ENCODE peak calls at places on chromosomes 13 and 19, in eight cellular contexts. R is AG04450, V is esophagus squamous epithelium, D is cardiac fibroblast, C is colonic mucosa, T is ascending aorta, S is pancreas, X is GM06990. J is an unnamed sample.

GRCh38 chr13:82323101-82323500 is 1559.2 kb downstream of the SLITRK1 start:
- DNase-seq in R (no peak), V (no peak), D (no peak), C (no peak), T (no peak), S (no peak), X (no peak), J (no peak)

GRCh38 chr13:51894239-51894638 is 32.5 kb downstream of the CCDC70 start:
- DNase-seq in R (no peak), V (no peak), D (no peak), C (no peak), T (no peak), S (no peak), X (no peak), J (no peak)

GRCh38 chr13:77868717-77869116 is 49.9 kb downstream of the EDNRB start:
- DNase-seq in R (no peak), V (no peak), D (no peak), C (no peak), T (no peak), S (no peak), X (no peak), J (no peak)

GRCh38 chr19:56253737-56254136 is 18.8 kb upstream of the EDDM13 start:
- DNase-seq in R (peak; percentile 20), V (no peak), D (peak; percentile 76), C (no peak), T (no peak), S (no peak), X (peak; percentile 13), J (peak; percentile 25)

GRCh38 chr13:83184819-83185218 is 697.5 kb downstream of the SLITRK1 start:
- DNase-seq in R (peak; percentile 21), V (no peak), D (peak; percentile 67), C (no peak), T (no peak), S (no peak), X (no peak), J (no peak)

GRCh38 chr13:33644607-33645543 is 173.1 kb upstream of the RFC3 start:
- DNase-seq in R (no peak), V (no peak), D (peak; percentile 66), C (no peak), T (no peak), S (no peak), X (no peak), J (no peak)

GRCh38 chr13:39373108-39373507 is 229.9 kb downstream of the LHFPL6 start:
- DNase-seq in R (no peak), V (no peak), D (no peak), C (no peak), T (no peak), S (no peak), X (no peak), J (no peak)

GRCh38 chr19:5298502-5298901 is 42.1 kb downstream of the PTPRS start:
- DNase-seq in R (no peak), V (no peak), D (no peak), C (no peak), T (no peak), S (peak; percentile 75), X (no peak), J (no peak)

GRCh38 chr19:34399886-34400285 is 4.3 kb upstream of the PDCD2L start:
- DNase-seq in R (no peak), V (no peak), D (no peak), C (no peak), T (no peak), S (no peak), X (no peak), J (no peak)

GRCh38 chr19:4108767-4109625 is 14.9 kb downstream of the MAP2K2 start:
- DNase-seq in R (no peak), V (no peak), D (no peak), C (no peak), T (no peak), S (no peak), X (peak; percentile 86), J (no peak)

GRCh38 chr19:49749055-49749716 is 13.9 kb downstream of the TSKS start:
- DNase-seq in R (no peak), V (no peak), D (peak; percentile 42), C (no peak), T (no peak), S (no peak), X (no peak), J (no peak)

GRCh38 chr13:102972191-102972590 is 94.0 kb downstream of the SLC10A2 start:
- DNase-seq in R (no peak), V (no peak), D (no peak), C (no peak), T (no peak), S (no peak), X (no peak), J (peak; percentile 3)

GRCh38 chr19:44512326-44513298 is 12.3 kb upstream of the ZNF180 start:
- DNase-seq in R (peak; percentile 34), V (no peak), D (peak; percentile 52), C (peak; percentile 49), T (no peak), S (no peak), X (no peak), J (no peak)

GRCh38 chr13:93450226-93450625 is 223.6 kb downstream of the GPC6 start:
- DNase-seq in R (peak; percentile 34), V (no peak), D (peak; percentile 76), C (no peak), T (no peak), S (no peak), X (no peak), J (no peak)

GRCh38 chr13:59829690-59830089 is 334.0 kb downstream of the DIAPH3 start:
- DNase-seq in R (no peak), V (no peak), D (no peak), C (no peak), T (no peak), S (no peak), X (no peak), J (no peak)

GRCh38 chr19:48110350-48110966 is at the start of gene PLA2G4C:
- DNase-seq in R (peak; percentile 82), V (peak; percentile 16), D (peak; percentile 93), C (peak; percentile 81), T (peak; percentile 95), S (peak; percentile 86), X (peak; percentile 87), J (peak; percentile 69)

GRCh38 chr19:48108997-48109782 is 1.4 kb downstream of the PLA2G4C start:
- DNase-seq in R (no peak), V (no peak), D (no peak), C (no peak), T (no peak), S (no peak), X (no peak), J (no peak)

GRCh38 chr19:48113190-48113917 is 2.7 kb upstream of the PLA2G4C start:
- DNase-seq in R (no peak), V (no peak), D (peak; percentile 18), C (no peak), T (no peak), S (no peak), X (no peak), J (no peak)

GRCh38 chr19:48111280-48111679 is 663 bp upstream of the PLA2G4C start:
- DNase-seq in R (no peak), V (no peak), D (no peak), C (no peak), T (no peak), S (no peak), X (no peak), J (no peak)
- H3K4me3 ChIP-seq in R (no peak overlapping the region), V (no peak overlapping the region), D (no peak overlapping the region), C (no peak overlapping the region), T (peak overlapping the region; percentile 56), S (no peak overlapping the region), X (no peak overlapping the region), J (no peak overlapping the region)

GRCh38 chr13:20294497-20294896 is 62.4 kb upstream of the GJB6 start:
- DNase-seq in R (no peak), V (no peak), D (no peak), C (no peak), T (no peak), S (no peak), X (no peak), J (no peak)
- TF ChIP-seq CTCF in R (peak; percentile 7), V (no peak), D (peak; percentile 15), C (no peak), T (no peak), S (no peak), X (no peak), J (no peak)

GRCh38 chr13:79197933-79198332 is 208.1 kb downstream of the RBM26 start:
- DNase-seq in R (no peak), V (no peak), D (no peak), C (no peak), T (no peak), S (no peak), X (no peak), J (no peak)

GRCh38 chr13:79196366-79196765 is 209.7 kb downstream of the RBM26 start:
- DNase-seq in R (no peak), V (no peak), D (no peak), C (no peak), T (no peak), S (no peak), X (no peak), J (no peak)

GRCh38 chr13:79194272-79194671 is 211.8 kb downstream of the RBM26 start:
- DNase-seq in R (no peak), V (no peak), D (no peak), C (no peak), T (no peak), S (no peak), X (peak; percentile 79), J (no peak)

GRCh38 chr13:79190932-79191331 is 215.1 kb downstream of the RBM26 start:
- DNase-seq in R (no peak), V (no peak), D (no peak), C (no peak), T (no peak), S (no peak), X (peak; percentile 37), J (no peak)

DNA sequence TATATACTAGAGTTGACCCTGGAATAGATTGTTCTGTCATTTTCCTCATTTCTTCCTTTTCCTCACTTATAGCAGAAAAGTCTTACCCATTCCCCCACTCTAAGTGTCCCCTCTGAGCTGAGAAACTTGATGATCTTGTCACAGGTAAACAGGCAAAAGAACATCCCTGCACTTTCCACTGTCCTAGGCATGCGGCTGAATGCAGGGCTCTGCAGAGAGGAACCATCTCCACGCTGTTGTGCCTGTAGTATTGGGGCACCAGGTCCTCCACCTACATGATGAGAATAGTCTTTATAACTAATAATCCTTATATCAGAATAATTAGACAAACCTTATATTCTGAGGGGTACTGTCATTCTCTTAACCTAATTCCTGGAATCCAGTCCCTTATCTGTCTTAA is 211.3 kb downstream of the RBM26 start:
- DNase-seq in R (no peak), V (no peak), D (no peak), C (no peak), T (no peak), S (no peak), X (no peak), J (no peak)
- H3K4me3 ChIP-seq in R (no peak overlapping the region), V (no peak overlapping the region), D (no peak overlapping the region), C (no peak overlapping the region), T (no peak overlapping the region), S (no peak overlapping the region), X (no peak overlapping the region), J (no peak overlapping the region)

DNA sequence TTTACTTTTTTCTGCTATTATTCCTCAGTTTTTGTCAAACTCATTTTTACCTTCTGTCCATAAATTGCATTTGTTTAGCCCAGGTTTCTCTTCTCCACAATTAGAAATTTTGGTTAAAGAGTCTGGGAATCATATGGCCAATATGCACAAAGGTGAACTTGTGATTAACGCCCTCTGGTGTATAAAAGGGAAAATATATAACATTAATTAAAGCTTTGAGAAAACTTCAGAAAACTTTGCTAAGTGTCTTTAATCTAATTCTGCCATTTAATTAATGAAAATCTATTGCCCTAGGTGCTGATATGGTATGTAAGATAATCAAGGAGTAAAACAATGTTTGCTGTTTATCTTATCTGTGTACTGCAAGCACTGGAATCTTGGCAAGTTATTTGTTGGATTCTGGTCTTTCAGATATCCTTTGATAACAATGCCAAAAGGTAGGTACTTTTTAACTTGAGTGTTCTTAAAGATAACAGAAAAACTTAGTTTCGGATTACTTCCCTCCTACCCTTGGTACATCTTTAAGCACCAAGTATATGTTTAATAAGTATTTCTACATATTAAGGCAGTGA is 402.6 kb downstream of the SUCLA2 start:
- DNase-seq in R (no peak), V (no peak), D (peak; percentile 34), C (no peak), T (no peak), S (no peak), X (no peak), J (no peak)
- TF ChIP-seq CTCF in R (peak; percentile 37), V (no peak), D (peak; percentile 15), C (no peak), T (peak; percentile 35), S (no peak), X (peak; percentile 20), J (peak; percentile 10)